ENCODE peak calls at places on chromosome 11, in eight cellular contexts. One of them, this sample, is unnamed. For H3K36me3 and H3K4me1, the result is how much of the 10 kb centered on the place peaks cover.

GRCh38 chr11:61547246-61547645 is 33.6 kb downstream of the SYT7 start:
- DNase-seq in body of pancreas: no peak
- DNase-seq in cardiac muscle cell: no peak
- DNase-seq in fibroblast of lung: no peak
- DNase-seq in colonic mucosa: no peak
- DNase-seq in endothelial cell of umbilical vein: no peak
- DNase-seq in CD4-positive, alpha-beta memory T cell: no peak
- DNase-seq in trophoblast cell: no peak
- DNase-seq in this sample: no peak

GRCh38 chr11:73957654-73958361 is 7.0 kb downstream of the DNAJB13 start:
- DNase-seq in endothelial cell of umbilical vein: no peak
- DNase-seq in colonic mucosa: no peak
- DNase-seq in body of pancreas: no peak
- DNase-seq in CD4-positive, alpha-beta memory T cell: no peak
- DNase-seq in fibroblast of lung: no peak
- DNase-seq in cardiac muscle cell: no peak
- DNase-seq in trophoblast cell: no peak
- DNase-seq in this sample: peak

GRCh38 chr11:405976-406795 is 8.6 kb downstream of the SIGIRR start:
- DNase-seq in fibroblast of lung: no peak
- DNase-seq in body of pancreas: peak
- DNase-seq in colonic mucosa: no peak
- DNase-seq in cardiac muscle cell: no peak
- DNase-seq in trophoblast cell: no peak
- DNase-seq in CD4-positive, alpha-beta memory T cell: no peak
- DNase-seq in endothelial cell of umbilical vein: no peak
- DNase-seq in this sample: no peak

GRCh38 chr11:96139692-96140091 is 203.3 kb downstream of the MAML2 start:
- DNase-seq in endothelial cell of umbilical vein: no peak
- DNase-seq in body of pancreas: no peak
- DNase-seq in cardiac muscle cell: no peak
- DNase-seq in fibroblast of lung: no peak
- DNase-seq in colonic mucosa: no peak
- DNase-seq in CD4-positive, alpha-beta memory T cell: no peak
- DNase-seq in trophoblast cell: no peak
- DNase-seq in this sample: no peak

GRCh38 chr11:71397328-71397860 is 50.8 kb downstream of the DHCR7 start:
- DNase-seq in cardiac muscle cell: no peak
- DNase-seq in fibroblast of lung: no peak
- DNase-seq in colonic mucosa: no peak
- DNase-seq in trophoblast cell: no peak
- DNase-seq in CD4-positive, alpha-beta memory T cell: no peak
- DNase-seq in endothelial cell of umbilical vein: no peak
- DNase-seq in body of pancreas: no peak
- DNase-seq in this sample: no peak

GRCh38 chr11:118148240-118148639 is 4.4 kb downstream of the SCN4B start:
- DNase-seq in endothelial cell of umbilical vein: no peak
- DNase-seq in cardiac muscle cell: no peak
- DNase-seq in colonic mucosa: no peak
- DNase-seq in body of pancreas: no peak
- DNase-seq in trophoblast cell: no peak
- DNase-seq in fibroblast of lung: no peak
- DNase-seq in CD4-positive, alpha-beta memory T cell: no peak
- DNase-seq in this sample: no peak

GRCh38 chr11:58866788-58867187 is 22.3 kb upstream of the GLYATL2 start:
- DNase-seq in CD4-positive, alpha-beta memory T cell: no peak
- DNase-seq in endothelial cell of umbilical vein: no peak
- DNase-seq in body of pancreas: no peak
- DNase-seq in trophoblast cell: no peak
- DNase-seq in fibroblast of lung: peak
- DNase-seq in colonic mucosa: no peak
- DNase-seq in cardiac muscle cell: no peak
- DNase-seq in this sample: no peak

GRCh38 chr11:31817621-31818493 is 6.7 kb upstream of the PAX6 start:
- DNase-seq in trophoblast cell: no peak
- DNase-seq in CD4-positive, alpha-beta memory T cell: no peak
- DNase-seq in body of pancreas: peak
- DNase-seq in fibroblast of lung: peak
- DNase-seq in endothelial cell of umbilical vein: no peak
- DNase-seq in colonic mucosa: no peak
- DNase-seq in cardiac muscle cell: no peak
- DNase-seq in this sample: no peak

GRCh38 chr11:13962562-13963168 is at the start of gene SPON1:
- DNase-seq in colonic mucosa: peak
- DNase-seq in body of pancreas: peak
- DNase-seq in CD4-positive, alpha-beta memory T cell: peak
- DNase-seq in endothelial cell of umbilical vein: peak
- DNase-seq in fibroblast of lung: peak
- DNase-seq in trophoblast cell: no peak
- DNase-seq in cardiac muscle cell: peak
- DNase-seq in this sample: peak

GRCh38 chr11:62128835-62129234 is 5.0 kb downstream of the INCENP start:
- DNase-seq in cardiac muscle cell: no peak
- DNase-seq in CD4-positive, alpha-beta memory T cell: no peak
- DNase-seq in trophoblast cell: no peak
- DNase-seq in colonic mucosa: no peak
- DNase-seq in body of pancreas: no peak
- DNase-seq in fibroblast of lung: no peak
- DNase-seq in endothelial cell of umbilical vein: no peak
- DNase-seq in this sample: no peak

GRCh38 chr11:13288375-13289029 is 10.9 kb downstream of the BMAL1 start:
- DNase-seq in colonic mucosa: no peak
- DNase-seq in body of pancreas: no peak
- DNase-seq in trophoblast cell: no peak
- DNase-seq in endothelial cell of umbilical vein: no peak
- DNase-seq in CD4-positive, alpha-beta memory T cell: no peak
- DNase-seq in cardiac muscle cell: no peak
- DNase-seq in fibroblast of lung: peak
- DNase-seq in this sample: no peak

GRCh38 chr11:106786251-106786650 is 232.0 kb downstream of the GUCY1A2 start:
- DNase-seq in cardiac muscle cell: peak
- DNase-seq in body of pancreas: no peak
- DNase-seq in endothelial cell of umbilical vein: no peak
- DNase-seq in trophoblast cell: no peak
- DNase-seq in fibroblast of lung: peak
- DNase-seq in colonic mucosa: no peak
- DNase-seq in CD4-positive, alpha-beta memory T cell: no peak
- DNase-seq in this sample: no peak

DNA sequence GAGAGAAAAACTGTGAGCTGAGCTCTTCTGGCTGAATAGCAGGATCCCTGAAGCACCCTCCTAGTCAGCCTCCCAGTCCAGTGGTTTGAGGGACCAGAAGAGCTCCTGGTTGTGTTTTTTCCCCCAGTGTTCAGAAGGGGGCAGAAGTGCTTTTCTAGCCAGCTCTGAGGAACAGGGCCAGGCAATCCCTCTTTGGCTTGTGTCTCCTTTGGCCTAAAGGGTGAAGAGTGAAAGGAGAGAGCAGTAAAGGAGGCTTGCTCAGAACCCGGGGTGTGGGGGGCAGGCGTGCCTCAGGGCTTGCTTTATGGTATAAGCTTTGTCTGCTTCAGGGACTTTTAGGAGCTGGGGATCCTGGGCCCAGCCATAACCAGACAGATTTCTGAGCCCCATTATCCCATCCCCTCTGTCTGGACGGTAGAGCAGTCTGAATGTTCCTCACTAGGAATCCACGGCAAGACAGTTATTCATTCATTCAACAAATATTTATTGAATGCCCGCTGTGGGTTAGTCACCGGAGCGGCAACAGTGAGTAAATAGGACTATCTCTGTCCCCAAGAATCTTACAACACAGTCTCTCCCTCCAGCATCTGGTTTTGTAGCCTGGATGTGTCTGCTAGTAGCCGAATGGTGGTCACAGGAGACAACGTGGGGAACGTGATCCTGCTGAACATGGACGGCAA is 14.5 kb downstream of the ACP2 start:
- DNase-seq in endothelial cell of umbilical vein: peak
- DNase-seq in fibroblast of lung: peak
- DNase-seq in CD4-positive, alpha-beta memory T cell: peak
- DNase-seq in colonic mucosa: no peak
- DNase-seq in cardiac muscle cell: peak
- DNase-seq in body of pancreas: no peak
- DNase-seq in trophoblast cell: peak
- DNase-seq in this sample: peak
- H3K27ac ChIP-seq in endothelial cell of umbilical vein: no peak
- H3K27ac ChIP-seq in fibroblast of lung: peak
- H3K27ac ChIP-seq in CD4-positive, alpha-beta memory T cell: peak
- H3K27ac ChIP-seq in colonic mucosa: no peak
- H3K27ac ChIP-seq in cardiac muscle cell: peak
- H3K27ac ChIP-seq in body of pancreas: peak
- H3K27ac ChIP-seq in trophoblast cell: peak
- H3K27ac ChIP-seq in this sample: no peak

GRCh38 chr11:9732453-9732852 is 68.6 kb downstream of the SWAP70 start:
- DNase-seq in endothelial cell of umbilical vein: no peak
- DNase-seq in body of pancreas: no peak
- DNase-seq in fibroblast of lung: no peak
- DNase-seq in colonic mucosa: no peak
- DNase-seq in cardiac muscle cell: no peak
- DNase-seq in CD4-positive, alpha-beta memory T cell: no peak
- DNase-seq in trophoblast cell: no peak
- DNase-seq in this sample: no peak

GRCh38 chr11:9733212-9733611 is 69.3 kb downstream of the SWAP70 start:
- DNase-seq in fibroblast of lung: no peak
- DNase-seq in endothelial cell of umbilical vein: no peak
- DNase-seq in trophoblast cell: no peak
- DNase-seq in body of pancreas: no peak
- DNase-seq in cardiac muscle cell: no peak
- DNase-seq in colonic mucosa: no peak
- DNase-seq in CD4-positive, alpha-beta memory T cell: no peak
- DNase-seq in this sample: no peak

GRCh38 chr11:9735236-9735635 is 71.4 kb downstream of the SWAP70 start:
- DNase-seq in fibroblast of lung: no peak
- DNase-seq in trophoblast cell: peak
- DNase-seq in endothelial cell of umbilical vein: no peak
- DNase-seq in body of pancreas: no peak
- DNase-seq in colonic mucosa: no peak
- DNase-seq in CD4-positive, alpha-beta memory T cell: no peak
- DNase-seq in cardiac muscle cell: no peak
- DNase-seq in this sample: no peak

GRCh38 chr11:9728058-9728457 is 64.2 kb downstream of the SWAP70 start:
- DNase-seq in trophoblast cell: no peak
- DNase-seq in body of pancreas: no peak
- DNase-seq in cardiac muscle cell: no peak
- DNase-seq in endothelial cell of umbilical vein: no peak
- DNase-seq in colonic mucosa: no peak
- DNase-seq in fibroblast of lung: no peak
- DNase-seq in CD4-positive, alpha-beta memory T cell: no peak
- DNase-seq in this sample: no peak

DNA sequence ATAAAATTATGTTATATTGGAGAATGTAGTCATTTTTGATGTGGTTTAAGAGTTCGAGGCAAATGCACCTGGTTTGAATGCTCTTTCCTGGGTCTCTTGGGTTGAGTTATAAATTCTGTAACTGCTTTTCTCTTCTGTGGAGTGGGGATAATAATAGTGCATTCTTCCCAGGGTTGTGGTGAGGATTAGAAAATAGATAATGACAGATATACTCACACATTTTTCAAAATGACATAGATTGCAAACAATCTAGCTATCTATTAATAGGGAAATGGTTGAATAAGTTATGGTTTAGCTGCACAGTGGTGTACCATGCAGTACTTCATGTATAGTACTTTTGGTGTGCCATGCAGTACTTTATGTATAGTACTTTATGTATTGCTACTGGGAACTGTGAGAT is 67.4 kb downstream of the SWAP70 start:
- DNase-seq in trophoblast cell: no peak
- DNase-seq in endothelial cell of umbilical vein: no peak
- DNase-seq in cardiac muscle cell: no peak
- DNase-seq in CD4-positive, alpha-beta memory T cell: no peak
- DNase-seq in fibroblast of lung: no peak
- DNase-seq in colonic mucosa: no peak
- DNase-seq in body of pancreas: no peak
- DNase-seq in this sample: no peak
- H3K36me3 ChIP-seq in trophoblast cell: under half
- H3K36me3 ChIP-seq in endothelial cell of umbilical vein: under half
- H3K36me3 ChIP-seq in cardiac muscle cell: under half
- H3K36me3 ChIP-seq in CD4-positive, alpha-beta memory T cell: under half
- H3K36me3 ChIP-seq in fibroblast of lung: under half
- H3K36me3 ChIP-seq in colonic mucosa: under half
- H3K36me3 ChIP-seq in body of pancreas: under half
- H3K36me3 ChIP-seq in this sample: under half

GRCh38 chr11:10603721-10604297 is 35.3 kb upstream of the LYVE1 start:
- DNase-seq in colonic mucosa: peak
- DNase-seq in trophoblast cell: peak
- DNase-seq in body of pancreas: no peak
- DNase-seq in fibroblast of lung: no peak
- DNase-seq in endothelial cell of umbilical vein: no peak
- DNase-seq in CD4-positive, alpha-beta memory T cell: no peak
- DNase-seq in cardiac muscle cell: no peak
- DNase-seq in this sample: no peak

GRCh38 chr11:10606536-10607208 is 38.2 kb upstream of the LYVE1 start:
- DNase-seq in cardiac muscle cell: peak
- DNase-seq in trophoblast cell: no peak
- DNase-seq in colonic mucosa: peak
- DNase-seq in endothelial cell of umbilical vein: peak
- DNase-seq in CD4-positive, alpha-beta memory T cell: no peak
- DNase-seq in body of pancreas: no peak
- DNase-seq in fibroblast of lung: peak
- DNase-seq in this sample: no peak

GRCh38 chr11:10607462-10607861 is 39.0 kb upstream of the LYVE1 start:
- DNase-seq in body of pancreas: no peak
- DNase-seq in CD4-positive, alpha-beta memory T cell: no peak
- DNase-seq in cardiac muscle cell: no peak
- DNase-seq in endothelial cell of umbilical vein: peak
- DNase-seq in colonic mucosa: peak
- DNase-seq in trophoblast cell: no peak
- DNase-seq in fibroblast of lung: no peak
- DNase-seq in this sample: no peak

GRCh38 chr11:10604340-10604748 is 35.9 kb upstream of the LYVE1 start:
- DNase-seq in body of pancreas: no peak
- DNase-seq in cardiac muscle cell: peak
- DNase-seq in CD4-positive, alpha-beta memory T cell: no peak
- DNase-seq in colonic mucosa: peak
- DNase-seq in trophoblast cell: no peak
- DNase-seq in fibroblast of lung: no peak
- DNase-seq in endothelial cell of umbilical vein: peak
- DNase-seq in this sample: no peak

DNA sequence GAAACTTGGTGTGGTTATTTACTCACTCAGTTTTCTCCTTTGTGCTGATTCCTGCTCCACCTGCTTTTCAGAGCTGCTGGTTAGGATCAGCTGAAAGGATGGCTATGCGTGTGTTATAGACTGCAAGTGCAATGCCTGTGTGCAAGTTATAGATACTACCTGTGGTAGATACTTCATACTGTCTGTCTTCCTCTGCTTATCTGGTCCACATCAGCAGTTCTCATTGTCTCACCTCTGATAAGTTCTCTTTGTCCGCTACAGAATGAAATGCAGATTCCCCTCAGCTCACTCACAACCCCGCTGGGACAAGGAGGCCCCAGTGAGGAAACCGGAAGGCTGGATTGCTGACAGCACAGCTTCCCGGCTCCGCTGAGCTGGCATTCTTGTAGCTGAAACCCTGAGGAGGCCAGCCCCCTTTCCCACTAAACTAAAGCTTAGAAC is 37.5 kb upstream of the LYVE1 start:
- DNase-seq in CD4-positive, alpha-beta memory T cell: no peak
- DNase-seq in fibroblast of lung: peak
- DNase-seq in colonic mucosa: peak
- DNase-seq in body of pancreas: no peak
- DNase-seq in endothelial cell of umbilical vein: peak
- DNase-seq in trophoblast cell: no peak
- DNase-seq in cardiac muscle cell: peak
- DNase-seq in this sample: no peak
- H3K4me1 ChIP-seq in CD4-positive, alpha-beta memory T cell: under half
- H3K4me1 ChIP-seq in fibroblast of lung: under half
- H3K4me1 ChIP-seq in colonic mucosa: under half
- H3K4me1 ChIP-seq in body of pancreas: under half
- H3K4me1 ChIP-seq in endothelial cell of umbilical vein: under half
- H3K4me1 ChIP-seq in trophoblast cell: under half
- H3K4me1 ChIP-seq in cardiac muscle cell: under half
- H3K4me1 ChIP-seq in this sample: under half

GRCh38 chr11:15539645-15540044 is 424.9 kb downstream of the INSC start:
- DNase-seq in endothelial cell of umbilical vein: no peak
- DNase-seq in body of pancreas: no peak
- DNase-seq in fibroblast of lung: no peak
- DNase-seq in cardiac muscle cell: no peak
- DNase-seq in CD4-positive, alpha-beta memory T cell: no peak
- DNase-seq in colonic mucosa: no peak
- DNase-seq in trophoblast cell: no peak
- DNase-seq in this sample: no peak
- H3K27ac ChIP-seq in endothelial cell of umbilical vein: no peak
- H3K27ac ChIP-seq in body of pancreas: no peak
- H3K27ac ChIP-seq in fibroblast of lung: no peak
- H3K27ac ChIP-seq in cardiac muscle cell: no peak
- H3K27ac ChIP-seq in CD4-positive, alpha-beta memory T cell: no peak
- H3K27ac ChIP-seq in colonic mucosa: no peak
- H3K27ac ChIP-seq in trophoblast cell: no peak
- H3K27ac ChIP-seq in this sample: no peak

This sample was measured in small intestine.